ENCODE peak calls at places on chromosomes 5 and 9, in nine cellular contexts. W, Q, O, M, Y, X, D, N and S are unnamed samples.

GRCh38 chr5:32330126-32330971 is 17.6 kb upstream of the MTMR12 start:
- DNase-seq in O (no peak), Q (no peak), X (no peak), W (no peak), M (no peak), N (no peak), D (no peak), Y (no peak), S (no peak)

GRCh38 chr5:139646912-139647391 is 1.2 kb upstream of the CXXC5 start:
- DNase-seq in N (no peak), W (peak), Y (no peak), X (no peak), D (peak), O (no peak), M (peak), Q (no peak), S (no peak)

GRCh38 chr5:149895416-149896345 is 48.9 kb downstream of the PDE6A start:
- DNase-seq in O (no peak), D (no peak), Y (no peak), N (no peak), Q (no peak), M (no peak), X (no peak), W (no peak), S (no peak)

GRCh38 chr5:57817924-57818323 is 335.3 kb upstream of the ACTBL2 start:
- DNase-seq in D (no peak), Y (no peak), X (no peak), M (no peak), Q (no peak), W (no peak), O (no peak), N (no peak), S (no peak)

GRCh38 chr9:69603656-69604055 is 68.5 kb downstream of the APBA1 start:
- DNase-seq in X (no peak), M (no peak), D (no peak), N (no peak), Y (no peak), Q (no peak), W (no peak), O (no peak), S (no peak)

GRCh38 chr9:79562749-79563386 is 8.9 kb upstream of the TLE4 start:
- DNase-seq in O (no peak), X (no peak), D (no peak), Q (no peak), W (no peak), M (no peak), Y (no peak), N (no peak), S (no peak)

GRCh38 chr9:129544766-129545165 is 76.1 kb downstream of the C9orf50 start:
- DNase-seq in Y (no peak), X (no peak), D (no peak), Q (no peak), N (no peak), O (no peak), W (no peak), M (no peak), S (no peak)

GRCh38 chr5:179130101-179130681 is 70.0 kb downstream of the ZNF354C start:
- DNase-seq in O (no peak), Y (no peak), W (no peak), Q (no peak), N (peak), X (no peak), D (no peak), M (no peak), S (no peak)

GRCh38 chr5:21701317-21701716 is 1151.8 kb downstream of the CDH12 start:
- DNase-seq in D (no peak), M (no peak), N (no peak), Y (no peak), W (no peak), X (no peak), O (no peak), Q (no peak), S (no peak)

GRCh38 chr5:177502886-177503285 is 5.5 kb upstream of the PDLIM7 start:
- DNase-seq in O (no peak), X (no peak), W (no peak), M (no peak), Y (no peak), Q (no peak), D (no peak), N (no peak), S (no peak)

GRCh38 chr9:109278848-109279247 is 42.0 kb downstream of the EPB41L4B start:
- DNase-seq in D (no peak), W (no peak), M (no peak), N (no peak), Q (no peak), O (no peak), X (no peak), Y (no peak), S (no peak)

GRCh38 chr5:134224905-134225779 is 731 bp downstream of the PPP2CA start:
- DNase-seq in M (peak), N (peak), D (peak), W (peak), Y (peak), Q (peak), X (peak), O (peak), S (no peak)

GRCh38 chr5:105687493-105687892 is 1983.2 kb downstream of the EFNA5 start:
- DNase-seq in Y (no peak), X (no peak), Q (no peak), M (no peak), W (peak), O (no peak), D (no peak), N (no peak), S (no peak)

GRCh38 chr5:33828611-33829286 is 63.0 kb downstream of the ADAMTS12 start:
- DNase-seq in W (no peak), N (no peak), Q (no peak), D (peak), M (no peak), Y (no peak), O (no peak), X (no peak), S (no peak)

GRCh38 chr9:136760424-136760823 is 2.4 kb upstream of the LCN8 start:
- DNase-seq in Q (no peak), W (no peak), X (no peak), O (no peak), D (no peak), M (no peak), Y (no peak), N (no peak), S (no peak)

GRCh38 chr9:116032683-116033440 is 120.7 kb upstream of the PAPPA start:
- DNase-seq in M (no peak), Y (no peak), D (no peak), Q (no peak), N (no peak), W (no peak), X (no peak), O (no peak), S (no peak)

GRCh38 chr9:119788876-119789275 is 419.6 kb upstream of the BRINP1 start:
- DNase-seq in W (no peak), O (no peak), M (no peak), D (no peak), Y (no peak), Q (no peak), X (no peak), N (no peak), S (no peak)

GRCh38 chr9:137342482-137342881 is 40.4 kb upstream of the NRARP start:
- DNase-seq in X (no peak), M (no peak), W (no peak), D (no peak), O (no peak), Y (no peak), Q (no peak), N (no peak), S (no peak)

GRCh38 chr5:171442287-171443042 is 23.0 kb downstream of the FGF18 start:
- DNase-seq in W (no peak), N (peak), M (peak), Y (no peak), O (no peak), D (no peak), X (no peak), Q (no peak), S (no peak)

GRCh38 chr5:131392461-131393095 is 128.7 kb downstream of the CDC42SE2 start:
- DNase-seq in O (no peak), X (no peak), D (no peak), N (no peak), W (no peak), Y (no peak), Q (no peak), M (no peak), S (no peak)

GRCh38 chr5:9198399-9198798 is 347.5 kb downstream of the SEMA5A start:
- DNase-seq in X (no peak), Q (no peak), M (no peak), Y (no peak), O (no peak), D (no peak), W (no peak), N (no peak), S (no peak)

GRCh38 chr5:64599226-64599625 is 91.1 kb upstream of the SHISAL2B start:
- DNase-seq in D (no peak), O (no peak), W (no peak), X (no peak), M (no peak), Q (no peak), Y (no peak), N (no peak), S (no peak)

GRCh38 chr9:114007991-114008666 is 70.0 kb downstream of the AMBP start:
- DNase-seq in N (no peak), Q (peak), W (no peak), O (no peak), X (no peak), M (no peak), Y (no peak), D (no peak), S (no peak)

GRCh38 chr9:131961496-131961880 is 118.2 kb downstream of the MED27 start:
- DNase-seq in M (no peak), Q (no peak), W (no peak), N (no peak), X (no peak), D (no peak), O (no peak), Y (no peak), S (no peak)

GRCh38 chr5:76729373-76730290 is 13.7 kb downstream of the F2R start:
- DNase-seq in Y (no peak), O (no peak), X (no peak), D (no peak), M (no peak), N (no peak), W (no peak), Q (no peak), S (no peak)